ENCODE peak calls at places on chromosomes 11 and 22, in five cellular contexts. D is astrocyte, H is GM12878, N is GM23248, J is fibroblast of lung. S is an unnamed sample.

GRCh38 chr22:44783091-44783490 is 30.7 kb downstream of the ARHGAP8 start:
- DNase-seq in D (no peak), H (no peak), N (no peak), J (no peak), S (no peak)

GRCh38 chr22:38355275-38355674 is 38.0 kb upstream of the CSNK1E start:
- DNase-seq in D (no peak), H (no peak), N (no peak), J (no peak), S (no peak)

GRCh38 chr11:17313349-17314231 is 37.1 kb downstream of the NUCB2 start:
- DNase-seq in D (no peak), H (no peak), N (peak; percentile 65), J (peak; percentile 1), S (no peak)

GRCh38 chr11:40062616-40063015 is 1396.8 kb downstream of the LRRC4C start:
- DNase-seq in D (no peak), H (no peak), N (no peak), J (no peak), S (no peak)

GRCh38 chr22:27088026-27088425 is 430.6 kb downstream of the MIAT start:
- DNase-seq in D (peak; percentile 95), H (no peak), N (peak; percentile 19), J (peak; percentile 3), S (no peak)

GRCh38 chr11:1936072-1936780 is 10.9 kb upstream of the MRPL23 start:
- DNase-seq in D (no peak), H (no peak), N (no peak), J (no peak), S (no peak)

GRCh38 chr11:120268686-120269085 is 28.7 kb downstream of the POU2F3 start:
- DNase-seq in D (no peak), H (no peak), N (no peak), J (no peak), S (no peak)

GRCh38 chr11:73564903-73565302 is 33.0 kb downstream of the FAM168A start:
- DNase-seq in D (no peak), H (no peak), N (no peak), J (no peak), S (no peak)

GRCh38 chr11:76782526-76783293 is 446 bp upstream of the TSKU start:
- DNase-seq in D (peak; percentile 95), H (no peak), N (peak; percentile 97), J (peak; percentile 97), S (peak; percentile 98)

GRCh38 chr11:34488855-34489557 is 24.6 kb downstream of the ELF5 start:
- DNase-seq in D (no peak), H (no peak), N (no peak), J (no peak), S (no peak)

GRCh38 chr22:48845356-48845936 is 982.2 kb downstream of the BRD1 start:
- DNase-seq in D (no peak), H (no peak), N (no peak), J (no peak), S (no peak)

GRCh38 chr11:124938206-124938765 is 2.4 kb upstream of the HEPACAM start:
- DNase-seq in D (no peak), H (no peak), N (peak; percentile 72), J (no peak), S (no peak)

GRCh38 chr11:76791861-76792260 is 8.7 kb downstream of the TSKU start:
- DNase-seq in D (peak; percentile 73), H (no peak), N (peak; percentile 88), J (peak; percentile 78), S (peak; percentile 52)

GRCh38 chr22:48891688-48892380 is 935.8 kb downstream of the BRD1 start:
- DNase-seq in D (no peak), H (no peak), N (no peak), J (no peak), S (no peak)

GRCh38 chr22:46053563-46054090 is 76.7 kb upstream of the WNT7B start:
- DNase-seq in D (peak; percentile 32), H (no peak), N (peak; percentile 87), J (peak; percentile 60), S (no peak)

DNA sequence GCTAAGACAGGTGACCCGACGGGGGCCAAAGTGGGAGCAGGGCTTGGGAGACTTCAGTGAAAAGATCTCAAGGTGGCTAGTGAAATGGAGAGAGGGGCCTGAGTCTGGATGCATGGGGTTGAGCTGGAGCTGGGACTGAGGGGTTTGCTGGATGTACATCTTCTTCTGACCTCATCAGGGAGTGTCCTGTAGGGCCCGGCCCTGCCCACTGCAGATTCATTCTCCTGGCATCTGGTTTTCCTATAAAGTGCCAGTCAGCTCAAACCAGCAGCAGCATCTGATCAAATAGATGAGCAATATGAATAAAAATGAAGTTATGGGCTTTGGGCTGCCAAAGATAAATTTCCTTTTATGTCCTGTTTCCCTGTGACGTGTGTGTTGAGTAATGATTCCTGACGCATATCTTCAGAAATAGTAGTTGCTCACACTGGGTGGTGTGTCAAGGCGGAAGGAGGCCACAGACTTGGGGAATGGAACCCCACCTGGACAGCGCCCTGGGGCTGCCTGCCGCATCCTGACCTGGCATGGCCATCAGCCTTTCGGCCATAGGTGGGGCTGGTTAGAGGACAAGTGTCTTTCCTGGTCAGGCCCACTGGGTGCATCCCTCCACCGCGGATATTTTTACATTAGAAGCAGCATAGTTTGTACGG is 135.4 kb downstream of the OSBP2 start:
- DNase-seq in D (peak; percentile 96), H (no peak), N (peak; percentile 97), J (peak; percentile 92), S (no peak)
- H3K9ac ChIP-seq in D (peak overlapping the region; percentile 68), H (no peak overlapping the region), N (peak overlapping the region; percentile 63), J (no peak overlapping the region), S (peak overlapping the region; percentile 74)

DNA sequence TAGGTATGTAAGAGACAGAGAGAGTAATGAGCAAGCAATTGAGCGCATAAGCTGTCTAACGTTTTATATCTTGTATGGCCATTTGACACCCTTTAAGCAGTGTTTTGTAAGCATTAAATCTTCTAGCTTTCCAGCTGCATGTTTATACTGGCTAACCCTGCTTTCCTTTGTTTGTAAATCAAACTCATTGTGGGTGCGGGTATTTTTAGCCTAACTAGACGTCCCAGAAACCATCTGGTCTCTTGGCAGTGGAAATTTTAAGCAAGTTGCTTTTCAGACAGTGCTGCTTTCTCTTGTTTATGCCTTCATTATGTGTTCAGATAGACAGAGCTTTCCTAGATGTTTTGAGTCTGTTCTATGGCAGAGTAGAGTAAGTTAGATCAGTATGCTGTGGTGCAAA is 73.5 kb downstream of the RNF169 start:
- DNase-seq in D (peak; percentile 82), H (no peak), N (peak; percentile 13), J (peak; percentile 95), S (peak; percentile 95)
- H3K36me3 ChIP-seq in D (peaks cover 5% of the 10 kb centered on the region), H (peaks cover 26% of the 10 kb centered on the region), N (peaks cover 15% of the 10 kb centered on the region), J (peaks cover 2% of the 10 kb centered on the region), S (peaks cover 14% of the 10 kb centered on the region)

DNA sequence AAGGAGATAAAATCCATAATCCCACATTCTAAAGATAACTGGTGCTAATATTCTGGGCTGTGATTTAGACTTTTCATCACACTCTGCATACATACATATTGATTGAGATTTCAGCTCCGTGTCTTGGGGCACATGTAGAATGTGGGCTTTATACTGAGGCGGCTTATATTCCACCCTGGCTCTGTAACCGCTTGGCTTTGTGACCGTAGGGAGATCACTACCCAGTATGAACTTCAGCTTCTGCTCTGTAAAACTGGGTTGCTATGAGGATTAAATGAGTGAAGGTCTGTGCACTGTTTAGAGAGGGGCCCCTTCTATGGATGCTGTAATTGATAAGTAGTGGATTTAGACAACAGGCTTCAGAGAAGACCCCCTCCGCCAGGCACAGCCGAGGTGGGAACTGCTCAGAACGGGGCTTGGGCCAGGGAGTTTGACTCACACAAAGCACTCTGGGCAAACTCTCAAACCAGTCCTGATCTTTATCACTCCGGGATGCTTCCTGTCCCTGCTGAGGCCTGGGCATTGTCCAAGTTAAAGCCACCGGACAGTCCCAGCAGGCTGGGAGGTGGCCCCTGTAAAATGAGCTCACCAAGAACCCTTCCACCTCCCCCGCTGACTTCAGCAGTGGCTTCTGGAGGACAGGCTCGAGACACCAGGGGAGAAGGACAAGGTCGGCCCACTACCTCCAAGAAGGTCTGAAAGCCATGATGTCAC is 17.2 kb downstream of the KIAA1671 start:
- DNase-seq in D (peak; percentile 64), H (no peak), N (peak; percentile 82), J (no peak), S (peak; percentile 85)
- H2AFZ ChIP-seq in D (peak overlapping the region; percentile 22), H (no peak overlapping the region), N (no peak overlapping the region), J (no peak overlapping the region), S (no peak overlapping the region)

DNA sequence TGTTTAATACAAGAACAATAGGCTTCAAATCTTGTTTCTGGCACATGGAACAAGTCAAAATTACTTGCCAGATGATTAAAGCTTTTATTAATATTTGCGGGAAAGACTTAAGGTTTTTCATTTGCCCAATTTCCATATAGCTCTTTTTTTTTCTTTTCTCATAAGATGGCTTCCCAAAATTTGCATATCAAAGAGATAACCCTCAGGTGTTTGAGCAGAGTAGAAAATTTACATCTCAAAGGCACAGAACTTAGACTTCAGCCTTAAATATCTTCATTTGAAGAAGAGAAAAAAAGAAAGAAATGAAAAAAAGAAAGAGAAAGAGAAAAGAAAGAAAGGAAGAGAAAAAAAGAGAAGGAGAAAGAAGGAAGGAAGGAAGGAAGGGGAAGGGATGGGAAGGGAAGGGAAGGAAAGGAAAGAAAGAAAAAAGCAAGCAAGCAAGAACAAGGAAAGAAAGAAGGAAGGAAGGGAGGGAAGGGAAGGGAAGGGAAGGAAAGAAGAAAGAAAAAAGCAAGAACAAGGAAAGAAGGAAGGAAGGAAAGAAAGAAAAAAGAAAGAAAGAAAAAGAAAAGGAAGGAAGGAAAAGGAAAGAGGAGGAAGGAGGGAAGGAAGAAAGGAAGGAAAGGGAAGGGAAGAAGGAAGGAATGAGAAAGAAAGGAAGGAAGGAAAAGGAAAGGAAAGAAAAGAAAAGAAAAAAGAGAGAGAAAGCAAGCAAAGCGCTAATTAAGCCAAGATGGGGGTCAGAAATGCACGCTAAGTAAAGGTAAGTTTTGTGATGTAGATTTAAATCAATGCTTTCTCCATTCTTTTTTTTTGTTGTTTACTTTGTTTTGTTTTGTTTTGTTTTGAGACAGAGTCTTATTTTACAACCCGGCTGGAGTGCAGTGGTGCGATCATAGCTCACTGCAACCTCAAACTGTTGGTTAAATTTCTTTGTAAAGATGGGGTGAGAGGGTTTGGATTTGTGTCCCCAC is 20.2 kb upstream of the IFITM3 start:
- DNase-seq in D (no peak), H (no peak), N (no peak), J (no peak), S (no peak)
- H3K9ac ChIP-seq in D (no peak overlapping the region), H (no peak overlapping the region), N (no peak overlapping the region), J (no peak overlapping the region), S (no peak overlapping the region)

DNA sequence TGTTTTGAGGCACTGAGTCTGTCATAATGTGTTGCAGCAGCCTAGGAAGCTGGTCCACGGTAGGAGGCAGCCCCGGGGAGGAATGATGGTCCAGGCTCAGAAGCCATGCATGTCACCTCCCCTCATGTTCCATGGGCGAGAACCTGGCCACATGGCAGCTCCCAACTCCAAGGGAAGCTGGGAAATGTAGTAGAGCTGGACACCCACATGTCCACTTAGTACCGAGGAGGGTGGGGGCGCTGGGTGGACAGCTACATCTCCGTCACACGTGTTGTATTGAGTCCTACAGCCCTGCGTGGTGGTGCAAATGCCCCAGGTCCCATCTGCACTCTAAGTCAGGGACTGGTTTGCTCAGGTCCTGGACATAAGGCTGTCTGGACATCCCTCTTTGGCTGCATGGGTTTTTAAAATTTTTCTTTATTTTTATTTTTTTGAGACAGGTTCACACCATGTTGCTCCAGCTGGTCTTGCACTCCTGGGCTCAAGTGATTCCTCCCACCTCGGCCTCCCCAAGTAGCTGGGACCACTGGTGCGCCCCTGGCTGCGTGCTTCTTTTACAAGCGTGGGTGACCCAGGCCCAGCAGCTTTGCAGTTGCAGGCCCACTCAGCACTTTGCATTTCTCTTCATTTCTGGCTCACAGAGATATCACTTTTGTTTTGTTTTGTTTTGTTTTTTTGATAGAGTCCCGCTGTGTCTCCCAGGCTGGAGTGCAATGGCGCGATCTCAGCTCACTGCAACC is 3.9 kb upstream of the CTTN start:
- DNase-seq in D (no peak), H (no peak), N (no peak), J (no peak), S (no peak)
- H3K36me3 ChIP-seq in D (no peaks in the 10 kb centered on the region), H (no peaks in the 10 kb centered on the region), N (no peaks in the 10 kb centered on the region), J (no peaks in the 10 kb centered on the region), S (peaks cover 5% of the 10 kb centered on the region)